ENCODE peak calls at places on chromosomes 6 and 20, in ten cellular contexts. E is lower lobe of right lung, S is gastrocnemius medialis, I is ascending aorta, O is Calu3, T is mesothelial cell of epicardium, P is pancreas, A is HepG2, Q is A549, W is PC-3. Y is an unnamed sample.
A peak's percentile ranks its signal among the peaks of the same experiment; 100 is the strongest.

GRCh38 chr20:45070932-45071632 is 29.8 kb downstream of the KCNS1 start:
- DNase-seq in E (no peak), S (peak; percentile 20), I (no peak), O (peak; percentile 31), T (no peak), P (no peak), A (no peak), Q (no peak), W (peak; percentile 29), Y (no peak)

GRCh38 chr6:33271098-33271607 is 523 bp downstream of the VPS52 start:
- DNase-seq in E (no peak), S (peak; percentile 25), I (no peak), O (no peak), T (no peak), P (no peak), A (no peak), Q (no peak), W (peak; percentile 23), Y (no peak)

GRCh38 chr6:16909599-16910360 is 148.5 kb upstream of the ATXN1 start:
- DNase-seq in E (no peak), S (no peak), I (no peak), O (no peak), T (no peak), P (no peak), A (no peak), Q (no peak), W (peak; percentile 83), Y (no peak)

GRCh38 chr6:11007715-11008608 is 36.1 kb downstream of the ELOVL2 start:
- DNase-seq in E (no peak), S (no peak), I (no peak), O (peak; percentile 3), T (no peak), P (no peak), A (peak; percentile 71), Q (peak; percentile 53), W (peak; percentile 79), Y (no peak)

GRCh38 chr20:25470045-25470444 is 62.6 kb downstream of the GINS1 start:
- DNase-seq in E (no peak), S (no peak), I (no peak), O (no peak), T (no peak), P (no peak), A (peak; percentile 57), Q (peak; percentile 60), W (peak; percentile 68), Y (peak; percentile 51)

GRCh38 chr20:37523012-37523391 is 2.0 kb downstream of the NNAT start:
- DNase-seq in E (no peak), S (peak; percentile 76), I (no peak), O (no peak), T (no peak), P (no peak), A (no peak), Q (no peak), W (no peak), Y (no peak)

GRCh38 chr20:58691773-58692578 is 624 bp upstream of the NPEPL1 start:
- DNase-seq in E (peak; percentile 85), S (peak; percentile 73), I (peak; percentile 40), O (no peak), T (no peak), P (no peak), A (no peak), Q (no peak), W (no peak), Y (no peak)

GRCh38 chr6:156857573-156857972 is 80.4 kb downstream of the ARID1B start:
- DNase-seq in E (no peak), S (no peak), I (no peak), O (no peak), T (no peak), P (no peak), A (no peak), Q (no peak), W (peak; percentile 36), Y (no peak)

DNA sequence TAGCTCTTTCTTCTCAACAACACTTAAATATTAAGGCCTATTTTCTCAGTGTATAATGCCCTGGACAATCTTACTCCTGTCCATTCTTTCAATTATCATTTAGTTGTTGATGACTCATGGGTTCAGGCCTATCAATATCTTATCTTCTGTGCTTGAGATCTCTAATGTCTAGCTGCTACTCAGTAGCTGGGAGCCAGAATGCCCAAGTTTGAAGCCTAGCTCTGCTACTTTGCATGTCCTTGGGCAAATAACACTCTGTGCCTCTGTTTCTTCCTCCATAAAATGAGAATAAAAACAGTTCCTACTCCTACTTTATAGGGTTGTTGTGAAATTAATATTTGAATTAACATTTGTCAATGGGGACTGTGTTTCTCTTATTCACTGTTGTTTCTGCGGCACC is 69.5 kb downstream of the MAN1A1 start:
- DNase-seq in E (no peak), S (no peak), I (no peak), O (no peak), T (no peak), P (no peak), A (no peak), Q (no peak), W (no peak), Y (no peak)
- TF ChIP-seq CTCF in E (no peak), S (no peak), I (no peak), O (no peak), T (no peak), P (no peak), A (no peak), Q (no peak), W (no peak), Y (no peak)

GRCh38 chr6:17986656-17987575 is 519 bp downstream of the KIF13A start:
- DNase-seq in E (peak; percentile 82), S (peak; percentile 73), I (no peak), O (peak; percentile 35), T (no peak), P (peak; percentile 57), A (peak; percentile 81), Q (peak; percentile 47), W (peak; percentile 58), Y (peak; percentile 42)

GRCh38 chr6:17988422-17988944 is 1.0 kb upstream of the KIF13A start:
- DNase-seq in E (no peak), S (no peak), I (no peak), O (no peak), T (no peak), P (no peak), A (peak; percentile 16), Q (no peak), W (no peak), Y (no peak)

GRCh38 chr6:17985934-17986655 is 1.3 kb downstream of the KIF13A start:
- DNase-seq in E (no peak), S (no peak), I (no peak), O (no peak), T (no peak), P (no peak), A (no peak), Q (no peak), W (no peak), Y (no peak)

GRCh38 chr6:17984822-17985660 is 2.4 kb downstream of the KIF13A start:
- DNase-seq in E (no peak), S (no peak), I (no peak), O (no peak), T (no peak), P (no peak), A (no peak), Q (no peak), W (peak; percentile 36), Y (no peak)

DNA sequence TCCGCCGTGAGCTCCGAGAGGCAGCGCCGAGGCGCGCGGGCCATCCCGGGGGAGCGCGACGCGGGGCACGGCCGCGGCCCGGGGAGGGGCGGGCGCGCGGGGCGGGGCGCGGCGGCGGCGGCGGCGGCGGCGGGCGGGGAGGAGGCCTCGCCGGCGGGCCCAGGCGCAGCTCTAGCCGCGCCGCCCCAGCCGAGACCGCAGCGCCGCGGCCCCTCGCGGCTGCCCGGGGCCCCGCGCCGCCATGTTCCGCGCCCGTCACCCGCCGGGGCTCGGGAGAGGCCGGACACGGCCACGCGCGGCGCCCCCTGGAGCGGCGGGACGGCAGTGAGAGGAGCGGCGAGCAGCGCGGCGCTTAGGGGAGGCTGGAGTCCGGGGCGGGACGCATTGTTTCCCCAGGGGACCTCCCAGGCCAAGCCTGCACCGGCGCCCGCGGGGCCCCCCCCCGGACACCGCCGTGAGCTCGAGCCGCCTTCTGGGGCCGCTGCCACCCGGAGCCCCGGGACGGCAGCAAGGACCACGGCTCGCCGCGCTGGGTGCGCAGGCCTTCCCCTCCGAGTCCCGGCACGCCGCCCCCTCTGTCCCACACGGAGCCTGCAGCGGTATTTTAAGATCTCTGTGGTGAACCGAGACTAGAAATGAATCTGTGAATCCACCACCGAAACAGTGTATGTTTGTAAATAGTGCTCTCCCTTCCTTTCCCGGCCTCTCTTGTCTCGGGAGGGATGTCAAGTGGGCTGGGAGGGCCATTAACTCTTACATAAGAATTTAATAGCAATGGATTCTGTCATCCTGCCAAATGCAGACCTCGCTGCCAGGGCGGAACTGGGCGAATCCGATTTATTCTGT is at the start of gene KIF13A:
- DNase-seq in E (peak; percentile 81), S (peak; percentile 67), I (no peak), O (peak; percentile 65), T (peak; percentile 48), P (peak; percentile 73), A (peak; percentile 54), Q (peak; percentile 49), W (peak; percentile 71), Y (peak; percentile 74)
- TF ChIP-seq CTCF in E (peak; percentile 23), S (peak; percentile 21), I (no peak), O (no peak), T (no peak), P (no peak), A (peak; percentile 27), Q (peak; percentile 11), W (peak; percentile 21), Y (no peak)

DNA sequence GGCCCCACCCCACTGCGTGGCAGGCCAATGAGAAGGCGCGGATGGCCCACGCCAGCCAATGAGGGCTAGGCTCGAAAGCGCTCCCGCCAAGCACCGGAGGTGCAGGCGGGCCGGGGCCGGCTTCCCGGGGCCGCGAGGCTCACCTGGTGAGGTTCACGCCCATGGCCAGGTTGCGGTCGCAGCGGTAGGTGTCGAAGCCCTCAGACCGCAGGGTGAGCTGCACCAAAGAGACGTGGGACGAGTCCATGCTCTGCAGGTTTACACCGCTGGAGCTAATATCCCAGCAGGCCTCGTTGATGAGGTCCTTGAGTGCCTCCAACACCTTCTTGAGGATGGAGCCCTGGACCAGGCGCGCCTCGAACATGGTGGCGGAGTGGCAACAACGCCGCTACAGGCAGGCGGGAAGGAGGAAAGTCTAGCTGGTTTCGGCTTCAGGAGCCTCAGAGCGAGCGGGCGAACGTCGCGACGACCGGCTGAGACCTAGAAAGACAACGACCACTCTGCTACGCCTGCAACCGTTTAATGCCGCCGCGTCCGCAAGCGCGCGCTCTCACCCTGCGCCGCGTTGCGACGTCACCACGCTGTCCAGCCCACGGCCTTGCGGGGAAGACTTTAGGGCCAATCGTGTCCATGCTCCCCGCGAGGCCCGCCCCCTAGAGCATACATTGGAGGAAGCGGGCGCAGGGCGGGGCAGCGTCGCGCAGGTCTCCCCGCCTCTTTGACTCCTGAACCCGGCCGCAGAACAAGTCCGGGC is at the start of gene PCNA:
- DNase-seq in E (peak; percentile 99), S (peak; percentile 96), I (peak; percentile 94), O (peak; percentile 91), T (peak; percentile 77), P (peak; percentile 95), A (peak; percentile 100), Q (peak; percentile 99), W (peak; percentile 98), Y (peak; percentile 93)
- TF ChIP-seq CTCF in E (no peak), S (peak; percentile 14), I (no peak), O (no peak), T (peak; percentile 24), P (peak; percentile 13), A (peak; percentile 49), Q (no peak), W (no peak), Y (no peak)

GRCh38 chr6:106165885-106166485 is 79.8 kb downstream of the PRDM1 start:
- DNase-seq in E (no peak), S (no peak), I (no peak), O (no peak), T (no peak), P (no peak), A (peak; percentile 69), Q (no peak), W (peak; percentile 53), Y (no peak)

GRCh38 chr6:106168097-106168888 is 82.2 kb downstream of the PRDM1 start:
- DNase-seq in E (no peak), S (peak; percentile 20), I (no peak), O (no peak), T (no peak), P (no peak), A (no peak), Q (no peak), W (no peak), Y (no peak)

GRCh38 chr6:106170030-106170791 is 84.1 kb downstream of the PRDM1 start:
- DNase-seq in E (no peak), S (no peak), I (no peak), O (no peak), T (no peak), P (no peak), A (no peak), Q (no peak), W (no peak), Y (no peak)

GRCh38 chr6:106167105-106167814 is 81.1 kb downstream of the PRDM1 start:
- DNase-seq in E (no peak), S (no peak), I (no peak), O (no peak), T (no peak), P (no peak), A (no peak), Q (no peak), W (no peak), Y (no peak)

GRCh38 chr6:106169517-106169916 is 83.4 kb downstream of the PRDM1 start:
- DNase-seq in E (no peak), S (no peak), I (no peak), O (no peak), T (no peak), P (no peak), A (no peak), Q (no peak), W (no peak), Y (no peak)
- TF ChIP-seq CTCF in E (no peak), S (no peak), I (no peak), O (no peak), T (no peak), P (no peak), A (no peak), Q (no peak), W (no peak), Y (no peak)

Y was measured in endothelial cell.